ENCODE peak calls at places on chromosomes 6 and 20, in seven cellular contexts. I, Y, N, B, J, E and H are unnamed samples.

GRCh38 chr6:43215066-43215465 is 14.2 kb downstream of the DNPH1 start:
- DNase-seq in I (no peak), Y (no peak), N (no peak), B (no peak), J (no peak), E (no peak), H (no peak)

GRCh38 chr6:35473075-35473848 is 5.1 kb downstream of the RPL10A start:
- DNase-seq in I (no peak), Y (no peak), N (no peak), B (no peak), J (no peak), E (peak), H (no peak)

GRCh38 chr6:135722679-135723078 is 128.8 kb upstream of the PDE7B start:
- DNase-seq in I (no peak), Y (no peak), N (no peak), B (peak), J (peak), E (peak), H (no peak)

GRCh38 chr6:44011350-44011925 is 115.8 kb downstream of the MRPL14 start:
- DNase-seq in I (no peak), Y (peak), N (no peak), B (no peak), J (no peak), E (no peak), H (no peak)

GRCh38 chr20:7171911-7172310 is 404.4 kb downstream of the BMP2 start:
- DNase-seq in I (no peak), Y (no peak), N (no peak), B (no peak), J (no peak), E (no peak), H (no peak)

GRCh38 chr6:15443119-15443518 is 197.2 kb downstream of the JARID2 start:
- DNase-seq in I (no peak), Y (no peak), N (no peak), B (no peak), J (no peak), E (no peak), H (no peak)

GRCh38 chr6:36351152-36351571 is 14.5 kb upstream of the BNIP5 start:
- DNase-seq in I (no peak), Y (no peak), N (no peak), B (no peak), J (no peak), E (no peak), H (no peak)

GRCh38 chr20:19889011-19889953 is 127.9 kb upstream of the NAA20 start:
- DNase-seq in I (peak), Y (peak), N (peak), B (no peak), J (no peak), E (no peak), H (peak)

GRCh38 chr6:51618563-51618962 is 468.9 kb downstream of the PKHD1 start:
- DNase-seq in I (no peak), Y (no peak), N (no peak), B (no peak), J (no peak), E (peak), H (no peak)

GRCh38 chr20:10505320-10506226 is 70.5 kb downstream of the SLX4IP start:
- DNase-seq in I (peak), Y (peak), N (no peak), B (no peak), J (no peak), E (no peak), H (peak)

GRCh38 chr20:46638367-46639274 is 12.6 kb downstream of the SLC13A3 start:
- DNase-seq in I (no peak), Y (no peak), N (no peak), B (no peak), J (no peak), E (peak), H (no peak)

GRCh38 chr6:108609276-108609769 is 48.6 kb downstream of the FOXO3 start:
- DNase-seq in I (no peak), Y (no peak), N (no peak), B (peak), J (no peak), E (no peak), H (no peak)

GRCh38 chr20:31637660-31638059 is at the start of gene COX4I2:
- DNase-seq in I (no peak), Y (no peak), N (no peak), B (no peak), J (no peak), E (no peak), H (no peak)

GRCh38 chr6:141957271-141957670 is 175.5 kb upstream of the GJE1 start:
- DNase-seq in I (no peak), Y (no peak), N (no peak), B (no peak), J (no peak), E (no peak), H (no peak)

GRCh38 chr6:107490568-107491058 is 696 bp downstream of the SOBP start:
- DNase-seq in I (peak), Y (peak), N (no peak), B (no peak), J (no peak), E (no peak), H (no peak)

GRCh38 chr6:138089325-138089724 is 17.9 kb downstream of the PERP start:
- DNase-seq in I (no peak), Y (no peak), N (no peak), B (no peak), J (no peak), E (no peak), H (no peak)

GRCh38 chr6:138086573-138087196 is 20.5 kb downstream of the PERP start:
- DNase-seq in I (peak), Y (no peak), N (no peak), B (peak), J (no peak), E (peak), H (no peak)

GRCh38 chr6:138087549-138087948 is 19.7 kb downstream of the PERP start:
- DNase-seq in I (no peak), Y (no peak), N (no peak), B (peak), J (no peak), E (peak), H (no peak)

GRCh38 chr6:138085839-138086222 is 21.4 kb downstream of the PERP start:
- DNase-seq in I (no peak), Y (no peak), N (no peak), B (no peak), J (no peak), E (peak), H (no peak)

GRCh38 chr6:138088307-138088744 is 18.9 kb downstream of the PERP start:
- DNase-seq in I (peak), Y (no peak), N (no peak), B (peak), J (peak), E (peak), H (no peak)
- TF ChIP-seq POLR2AphosphoS5 in I (peak), Y (no peak), N (no peak), B (peak), J (peak), E (no peak), H (no peak)

GRCh38 chr6:41466437-41466990 is 79.7 kb upstream of the FOXP4 start:
- DNase-seq in I (no peak), Y (no peak), N (no peak), B (no peak), J (no peak), E (no peak), H (no peak)

GRCh38 chr6:41462033-41462432 is 84.1 kb upstream of the FOXP4 start:
- DNase-seq in I (no peak), Y (no peak), N (no peak), B (no peak), J (no peak), E (peak), H (no peak)

GRCh38 chr6:41462980-41463930 is 82.9 kb upstream of the FOXP4 start:
- DNase-seq in I (peak), Y (peak), N (no peak), B (peak), J (peak), E (peak), H (peak)

GRCh38 chr6:41464481-41464880 is 81.7 kb upstream of the FOXP4 start:
- DNase-seq in I (no peak), Y (no peak), N (no peak), B (no peak), J (no peak), E (no peak), H (no peak)

DNA sequence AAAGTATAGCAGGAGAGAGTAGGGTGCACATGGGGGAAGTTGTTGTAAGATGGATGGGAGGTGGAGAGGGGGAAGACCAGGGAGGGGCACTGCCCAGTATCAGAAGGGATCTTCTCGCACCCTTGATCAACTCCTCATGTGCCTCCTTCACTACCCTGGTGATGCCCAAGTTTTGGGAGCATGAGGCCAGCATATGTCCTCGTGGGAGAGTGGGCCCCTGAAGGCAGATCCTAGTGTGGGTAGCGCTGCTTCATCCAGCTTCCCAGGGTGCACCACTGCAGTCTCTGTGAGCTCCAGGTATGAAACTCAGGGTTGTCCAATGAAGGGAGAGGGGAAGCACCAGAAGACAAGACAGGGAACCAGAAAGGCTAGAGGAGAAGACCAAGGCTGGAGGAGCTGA is 82.2 kb upstream of the FOXP4 start:
- DNase-seq in I (no peak), Y (no peak), N (no peak), B (no peak), J (no peak), E (no peak), H (no peak)
- H3K27ac ChIP-seq in I (no peak), Y (no peak), N (no peak), B (no peak), J (no peak), E (no peak), H (no peak)

DNA sequence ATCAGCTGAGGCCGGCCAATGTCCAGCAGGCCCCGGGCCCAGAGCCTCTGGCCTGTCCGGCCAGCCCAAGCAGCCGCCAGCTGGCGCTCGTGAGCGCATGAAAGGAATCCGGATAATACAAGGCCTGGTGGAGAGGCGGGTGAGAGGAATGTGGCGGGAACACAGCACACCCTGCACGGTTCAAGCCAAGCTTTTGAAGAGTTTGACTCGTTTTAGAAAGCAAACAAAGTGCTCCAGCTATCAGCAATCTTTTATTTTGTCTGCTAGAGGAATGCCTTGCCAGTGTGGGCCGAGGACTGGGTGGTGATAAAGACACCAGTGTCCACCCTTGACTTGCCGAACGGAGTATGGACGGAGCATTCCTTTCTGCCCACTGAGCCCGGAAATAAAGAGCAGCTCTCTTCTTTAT is 9.3 kb upstream of the NEDD9 start:
- DNase-seq in I (no peak), Y (peak), N (peak), B (no peak), J (peak), E (peak), H (no peak)
- TF ChIP-seq CTCF in I (peak), Y (peak), N (no peak), B (peak), J (no peak), E (peak), H (peak)

GRCh38 chr6:137804647-137805046 is 62.4 kb upstream of the TNFAIP3 start:
- DNase-seq in I (no peak), Y (no peak), N (no peak), B (no peak), J (no peak), E (no peak), H (no peak)
- TF ChIP-seq POLR2AphosphoS5 in I (peak), Y (peak), N (no peak), B (no peak), J (no peak), E (no peak), H (no peak)

DNA sequence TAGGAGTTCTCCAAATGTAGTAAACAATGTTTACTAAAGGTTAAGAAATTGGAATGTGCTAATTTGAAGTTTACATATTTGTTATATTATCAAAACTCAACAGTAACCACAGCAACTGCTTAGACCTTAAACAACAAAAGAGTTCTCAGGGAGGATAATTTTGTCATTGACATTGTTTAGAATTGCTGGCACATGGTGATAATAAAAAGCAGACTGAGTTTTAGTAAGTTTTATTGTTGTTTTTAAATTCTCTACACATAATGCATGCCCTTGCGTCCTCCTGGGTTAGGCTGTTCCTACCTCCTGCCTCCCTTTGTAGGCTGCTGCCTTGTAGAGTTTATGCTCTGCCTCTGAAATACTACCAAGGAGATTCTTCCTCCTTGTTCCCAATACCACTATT is 28.7 kb downstream of the LAMA4 start:
- DNase-seq in I (no peak), Y (no peak), N (no peak), B (no peak), J (no peak), E (no peak), H (no peak)
- H3K27ac ChIP-seq in I (no peak), Y (peak), N (no peak), B (no peak), J (peak), E (no peak), H (peak)

GRCh38 chr6:33670971-33671370 is 40.5 kb downstream of the UQCC2 start:
- DNase-seq in I (no peak), Y (no peak), N (no peak), B (no peak), J (no peak), E (no peak), H (no peak)

GRCh38 chr6:33673847-33674246 is 37.7 kb downstream of the UQCC2 start:
- DNase-seq in I (no peak), Y (no peak), N (no peak), B (no peak), J (no peak), E (no peak), H (no peak)

GRCh38 chr6:33671381-33672072 is 40.0 kb downstream of the UQCC2 start:
- DNase-seq in I (no peak), Y (no peak), N (no peak), B (no peak), J (no peak), E (no peak), H (no peak)

GRCh38 chr6:33670086-33670660 is 41.3 kb downstream of the UQCC2 start:
- DNase-seq in I (no peak), Y (no peak), N (no peak), B (no peak), J (no peak), E (no peak), H (no peak)

DNA sequence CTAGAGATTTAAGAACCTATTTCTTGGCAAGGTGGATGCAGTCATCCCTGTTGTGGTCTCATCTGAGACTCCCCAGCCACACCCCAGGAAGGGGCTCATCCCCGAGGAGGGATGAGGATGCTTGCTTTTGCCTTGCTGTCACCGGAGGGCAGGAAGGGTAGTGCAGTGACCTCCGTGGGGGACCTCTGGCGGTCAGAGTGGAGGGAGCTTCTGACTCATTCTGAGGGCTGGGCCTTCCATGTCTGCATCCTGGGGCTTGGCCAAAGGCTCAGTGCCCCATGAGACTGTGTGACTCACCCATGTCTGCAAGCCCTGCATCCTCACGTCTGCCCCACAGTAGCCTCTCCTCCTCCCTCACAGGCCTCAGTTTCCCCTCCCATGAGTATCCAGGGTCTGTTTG is 38.7 kb downstream of the UQCC2 start:
- DNase-seq in I (no peak), Y (no peak), N (no peak), B (no peak), J (no peak), E (peak), H (peak)
- TF ChIP-seq CTCF in I (no peak), Y (peak), N (no peak), B (no peak), J (no peak), E (peak), H (no peak)

GRCh38 chr20:33125983-33126382 is 42.0 kb upstream of the BPIFA2 start:
- DNase-seq in I (no peak), Y (no peak), N (no peak), B (no peak), J (peak), E (peak), H (no peak)

GRCh38 chr20:33124261-33124660 is 43.7 kb upstream of the BPIFA2 start:
- DNase-seq in I (no peak), Y (no peak), N (no peak), B (no peak), J (peak), E (no peak), H (no peak)

GRCh38 chr20:33120934-33121333 is 41.5 kb downstream of the BPIFB4 start:
- DNase-seq in I (no peak), Y (no peak), N (no peak), B (no peak), J (no peak), E (no peak), H (no peak)

GRCh38 chr20:33127422-33128097 is 40.4 kb upstream of the BPIFA2 start:
- DNase-seq in I (no peak), Y (no peak), N (no peak), B (no peak), J (no peak), E (peak), H (no peak)

GRCh38 chr20:33124994-33125393 is 43.0 kb upstream of the BPIFA2 start:
- DNase-seq in I (no peak), Y (no peak), N (no peak), B (no peak), J (peak), E (no peak), H (no peak)
- TF ChIP-seq POLR2AphosphoS5 in I (no peak), Y (no peak), N (no peak), B (no peak), J (no peak), E (no peak), H (no peak)

DNA sequence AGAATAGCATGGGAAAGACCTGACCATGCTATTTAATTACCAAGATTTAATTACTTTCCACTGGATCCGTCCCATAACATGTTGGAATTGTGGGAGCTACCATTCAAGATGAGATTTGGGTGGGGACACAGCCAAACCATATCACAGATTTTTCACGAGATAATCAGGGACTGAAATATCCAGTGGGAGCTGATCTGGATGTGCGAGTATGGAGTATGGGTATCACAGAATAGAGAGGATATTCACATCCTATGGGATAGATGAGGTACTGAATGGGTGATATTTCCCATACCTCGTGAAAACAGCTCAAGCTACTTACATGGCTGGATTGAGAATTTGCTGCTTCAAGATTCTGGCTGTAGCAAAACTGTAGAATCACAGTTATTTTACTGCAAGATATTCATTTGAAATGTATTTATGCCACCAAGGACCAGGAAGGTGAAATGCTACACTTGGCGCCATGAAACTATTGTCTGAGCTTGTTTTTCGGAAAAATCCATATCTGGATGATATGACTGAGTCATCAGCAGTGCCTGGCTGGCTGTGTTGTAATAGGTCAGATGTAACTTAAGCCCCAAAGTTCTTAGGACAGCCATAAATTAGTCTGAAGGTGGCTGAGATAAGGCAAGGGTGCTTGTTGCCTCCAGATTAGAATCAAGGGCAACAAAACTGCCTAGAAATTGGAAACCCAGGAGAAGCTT is 29.8 kb downstream of the KCNS1 start:
- DNase-seq in I (no peak), Y (no peak), N (no peak), B (no peak), J (no peak), E (no peak), H (no peak)
- H3K27ac ChIP-seq in I (no peak), Y (no peak), N (no peak), B (no peak), J (no peak), E (no peak), H (no peak)